ENCODE peak calls at places on chromosomes 2 and 18, in five cellular contexts. T is HCT116, Q is GM23338, F is GM12878, N is endothelial cell of umbilical vein. A is an unnamed sample.

GRCh38 chr2:857937-858336 is 92.7 kb upstream of the SNTG2 start:
- DNase-seq in T (no peak), Q (no peak), F (no peak), N (no peak), A (no peak)

GRCh38 chr2:163347982-163348842 is 387.6 kb downstream of the FIGN start:
- DNase-seq in T (peak; percentile 52), Q (peak; percentile 95), F (no peak), N (peak; percentile 71), A (no peak)

GRCh38 chr2:233234996-233235395 is 16.5 kb upstream of the ATG16L1 start:
- DNase-seq in T (no peak), Q (no peak), F (no peak), N (no peak), A (no peak)

GRCh38 chr18:49177812-49178211 is 227.0 kb upstream of the SMAD7 start:
- DNase-seq in T (no peak), Q (no peak), F (no peak), N (no peak), A (peak; percentile 30)

GRCh38 chr18:78525364-78526111 is 454.1 kb upstream of the SALL3 start:
- DNase-seq in T (no peak), Q (no peak), F (no peak), N (no peak), A (no peak)

GRCh38 chr2:128406629-128407252 is 88.1 kb upstream of the HS6ST1 start:
- DNase-seq in T (no peak), Q (no peak), F (no peak), N (no peak), A (peak; percentile 42)

GRCh38 chr18:67232406-67232805 is 284.1 kb downstream of the DSEL start:
- DNase-seq in T (no peak), Q (peak; percentile 29), F (no peak), N (peak; percentile 96), A (no peak)

GRCh38 chr18:12377556-12378553 is 828 bp upstream of the AFG3L2 start:
- DNase-seq in T (no peak), Q (peak; percentile 98), F (no peak), N (no peak), A (no peak)

GRCh38 chr2:72988726-72989273 is 71.5 kb downstream of the EMX1 start:
- DNase-seq in T (no peak), Q (no peak), F (no peak), N (no peak), A (no peak)

GRCh38 chr2:102615620-102616436 is 3.5 kb upstream of the SLC9A2 start:
- DNase-seq in T (peak; percentile 35), Q (peak; percentile 85), F (no peak), N (peak; percentile 45), A (peak; percentile 6)

GRCh38 chr2:217090024-217090473 is 230.2 kb upstream of the TNP1 start:
- DNase-seq in T (no peak), Q (no peak), F (peak; percentile 82), N (peak; percentile 24), A (peak; percentile 28)

GRCh38 chr18:24488824-24489493 is 28.5 kb downstream of the HRH4 start:
- DNase-seq in T (peak; percentile 27), Q (peak; percentile 76), F (peak; percentile 3), N (peak; percentile 54), A (peak; percentile 12)

GRCh38 chr18:13221821-13222220 is 3.3 kb downstream of the LDLRAD4 start:
- DNase-seq in T (no peak), Q (no peak), F (no peak), N (no peak), A (no peak)

GRCh38 chr2:143686585-143687164 is 557.5 kb downstream of the ARHGAP15 start:
- DNase-seq in T (peak; percentile 28), Q (peak; percentile 85), F (no peak), N (peak; percentile 60), A (no peak)

DNA sequence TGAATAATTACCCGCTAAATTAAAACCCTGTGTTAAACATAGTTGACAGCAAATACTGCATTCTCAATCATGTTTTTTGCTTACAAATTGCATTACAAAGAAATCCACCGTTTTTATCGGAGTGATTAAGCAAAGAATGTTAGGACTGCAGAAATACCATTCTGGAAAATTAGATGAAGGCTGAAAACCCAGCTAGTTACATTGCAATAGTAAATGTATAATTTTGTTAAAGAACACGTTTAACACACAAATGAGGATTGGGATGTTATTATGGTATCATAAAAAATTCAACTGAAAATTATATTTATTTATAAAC is 12.3 kb upstream of the GBX2 start:
- DNase-seq in T (no peak), Q (no peak), F (no peak), N (no peak), A (no peak)
- H3K27ac ChIP-seq in T (no peak overlapping the region), Q (no peak overlapping the region), F (no peak overlapping the region), N (peak overlapping the region; percentile 99), A (no peak overlapping the region)

DNA sequence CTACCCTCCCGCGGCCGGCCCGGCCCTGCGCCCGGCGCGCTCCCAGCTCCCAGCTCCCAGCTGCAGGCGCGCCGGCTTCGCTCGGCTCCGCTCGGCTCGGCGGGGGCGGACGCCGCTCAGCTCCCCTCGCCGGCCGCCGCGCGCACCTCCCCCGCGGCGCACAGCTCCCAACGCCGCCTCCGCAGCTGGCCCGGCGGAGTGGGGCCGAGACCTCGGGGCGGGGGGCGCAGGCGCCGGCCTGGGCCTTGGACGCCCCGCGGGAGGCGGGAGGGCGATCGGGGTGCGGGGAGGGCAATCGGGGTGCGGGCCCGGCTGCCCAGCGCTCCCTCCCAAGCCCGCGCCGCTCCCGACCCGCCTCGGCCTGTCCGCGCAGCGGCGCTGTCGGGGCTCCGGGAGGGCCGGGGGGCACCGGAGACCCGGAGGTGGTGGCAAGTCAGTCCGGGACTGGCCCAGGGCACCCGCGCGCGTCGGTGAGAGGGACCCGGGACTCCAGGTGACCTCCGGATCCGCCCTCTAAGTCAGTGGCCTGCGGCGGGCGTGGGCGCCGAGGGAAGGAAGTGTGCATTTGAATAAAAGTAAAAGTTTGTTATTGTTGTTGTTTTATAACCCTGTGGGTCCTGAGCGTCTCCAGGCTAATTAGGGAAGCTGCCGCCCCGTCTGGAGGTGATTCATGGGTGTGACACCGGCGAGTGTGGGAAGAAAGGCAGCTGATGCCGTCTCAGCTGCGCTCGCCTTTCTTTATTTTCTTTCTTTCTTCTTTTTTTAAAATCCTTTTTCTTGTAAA is at the start of gene CRACDL:
- DNase-seq in T (no peak), Q (peak; percentile 69), F (no peak), N (peak; percentile 28), A (no peak)
- TF ChIP-seq EZH2 in T (no peak), Q (peak; percentile 57), F (no peak), N (peak; percentile 9), A (peak; percentile 86)

GRCh38 chr2:218732761-218733158 is 22.1 kb downstream of the TTLL4 start:
- DNase-seq in T (no peak), Q (no peak), F (no peak), N (no peak), A (no peak)

GRCh38 chr2:218732052-218732760 is 21.6 kb downstream of the TTLL4 start:
- DNase-seq in T (no peak), Q (no peak), F (no peak), N (no peak), A (no peak)

GRCh38 chr2:218734190-218734975 is 23.7 kb downstream of the TTLL4 start:
- DNase-seq in T (no peak), Q (no peak), F (no peak), N (no peak), A (no peak)

GRCh38 chr2:218736535-218736934 is 25.9 kb downstream of the TTLL4 start:
- DNase-seq in T (no peak), Q (no peak), F (no peak), N (no peak), A (no peak)

DNA sequence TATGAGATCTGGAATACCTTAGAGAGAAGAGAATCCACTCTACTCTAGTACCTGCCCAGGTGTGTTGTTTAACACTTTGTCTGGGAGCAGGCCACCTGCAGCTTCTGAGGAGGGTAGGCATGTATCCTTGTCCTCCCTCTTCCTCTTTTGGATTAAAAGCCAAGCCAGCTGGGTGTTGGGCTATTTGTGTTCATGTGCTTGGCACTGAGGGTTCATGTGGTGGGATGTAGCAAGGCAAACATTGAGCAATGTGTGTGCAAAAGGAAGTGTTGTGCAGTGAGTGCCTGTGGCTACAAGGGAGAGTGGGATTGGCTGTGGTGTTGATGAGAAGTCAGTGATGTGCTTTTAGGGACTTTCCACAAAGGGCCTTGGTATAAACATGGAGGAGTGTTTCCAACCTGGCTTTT is 23.0 kb downstream of the TTLL4 start:
- DNase-seq in T (no peak), Q (no peak), F (peak; percentile 44), N (no peak), A (no peak)
- TF ChIP-seq POLR2AphosphoS5 in T (no peak), Q (no peak), F (peak; percentile 20), N (no peak), A (no peak)

GRCh38 chr2:180520206-180520605 is 460.2 kb upstream of the UBE2E3 start:
- DNase-seq in T (peak; percentile 33), Q (no peak), F (no peak), N (peak; percentile 21), A (no peak)

GRCh38 chr2:180520816-180521595 is 459.4 kb upstream of the UBE2E3 start:
- DNase-seq in T (peak; percentile 22), Q (no peak), F (no peak), N (peak; percentile 36), A (no peak)

GRCh38 chr2:180523629-180524340 is 456.6 kb upstream of the UBE2E3 start:
- DNase-seq in T (no peak), Q (no peak), F (no peak), N (peak; percentile 91), A (no peak)

GRCh38 chr2:180519276-180519675 is 461.1 kb upstream of the UBE2E3 start:
- DNase-seq in T (peak; percentile 48), Q (no peak), F (no peak), N (peak; percentile 66), A (no peak)

DNA sequence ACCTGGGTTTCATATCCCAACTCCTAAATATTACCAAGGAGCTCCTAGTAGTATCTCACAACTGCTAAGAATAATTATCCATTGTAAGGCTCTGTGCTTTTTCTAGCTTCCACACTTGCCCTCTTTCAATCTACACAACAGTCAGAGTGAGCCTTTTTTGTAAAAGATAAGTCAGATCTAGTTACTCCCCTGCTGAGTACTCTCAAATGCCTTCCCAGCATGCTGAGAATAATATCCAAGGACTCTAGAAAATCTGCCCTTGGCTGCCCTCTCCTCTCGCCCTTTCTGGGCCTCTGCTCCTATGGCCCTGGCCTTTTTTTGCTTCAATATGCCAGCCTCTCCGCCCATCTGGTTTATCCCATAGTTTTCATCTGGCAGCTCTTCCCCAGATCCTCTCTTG is 455.9 kb upstream of the UBE2E3 start:
- DNase-seq in T (no peak), Q (peak; percentile 14), F (no peak), N (no peak), A (no peak)
- H3K27ac ChIP-seq in T (no peak overlapping the region), Q (no peak overlapping the region), F (no peak overlapping the region), N (peak overlapping the region; percentile 51), A (no peak overlapping the region)

DNA sequence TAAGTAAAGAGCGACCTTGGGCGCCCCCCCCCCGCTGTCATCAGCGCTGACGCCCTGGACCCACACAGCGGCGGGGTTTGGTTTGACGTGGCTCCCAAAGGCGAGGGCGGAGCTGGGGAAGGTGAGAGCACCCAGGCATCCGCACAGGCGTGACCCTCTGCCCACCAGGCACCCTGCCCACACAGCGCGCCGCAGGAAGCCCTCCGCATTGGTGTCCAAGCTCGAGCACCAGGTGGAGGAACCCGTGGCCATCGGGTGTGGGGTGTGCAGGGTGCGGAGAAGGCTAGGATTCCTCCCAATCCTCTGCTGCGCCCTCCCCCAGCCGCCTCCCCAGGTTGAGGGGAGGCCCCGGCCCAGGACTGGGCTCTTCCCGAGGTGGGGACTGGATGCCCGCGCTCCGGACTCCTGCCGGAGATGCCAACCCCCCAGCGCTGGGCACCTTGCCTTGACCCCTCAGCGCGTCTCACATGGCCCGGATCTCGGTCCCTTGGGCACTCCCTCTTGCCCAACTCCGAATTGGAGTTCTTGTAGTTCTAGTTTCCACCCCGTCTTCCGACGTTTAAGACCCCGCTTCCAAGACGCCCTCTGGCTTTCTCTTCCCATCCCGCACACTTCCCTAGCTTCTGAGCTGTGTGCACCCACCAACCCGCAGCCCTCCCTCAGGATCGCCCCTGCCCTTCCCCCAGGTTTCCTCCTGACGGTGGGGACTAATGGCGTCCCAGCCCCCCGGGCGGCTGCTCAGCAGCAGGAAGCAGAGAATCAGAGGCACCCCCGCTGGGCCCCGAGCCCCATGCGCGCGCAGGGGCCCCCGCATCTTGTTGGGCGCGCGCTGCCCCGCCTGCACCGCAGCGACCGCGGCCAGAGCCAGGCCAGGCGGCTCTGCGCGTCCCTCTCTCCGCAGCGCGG is 25.9 kb upstream of the RESP18 start:
- DNase-seq in T (no peak), Q (peak; percentile 62), F (no peak), N (no peak), A (no peak)
- TF ChIP-seq EZH2 in T (no peak), Q (peak; percentile 59), F (no peak), N (peak; percentile 75), A (no peak)